ENCODE peak calls at places on chromosome 11, in ten cellular contexts. C, O, E, B, K, T, H, J, Z and N are unnamed samples.

GRCh38 chr11:66628061-66628603 is 10.4 kb upstream of the RBM4 start:
- DNase-seq in C (no peak), O (no peak), E (no peak), B (no peak), K (no peak), T (no peak), H (no peak), J (no peak), Z (no peak), N (no peak)

GRCh38 chr11:46889689-46890475 is 28.5 kb downstream of the LRP4 start:
- DNase-seq in C (peak; percentile 92), O (peak; percentile 64), E (peak; percentile 68), B (peak; percentile 62), K (peak; percentile 65), T (peak; percentile 60), H (peak; percentile 78), J (peak; percentile 78), Z (peak; percentile 36), N (peak; percentile 64)

GRCh38 chr11:65133724-65134123 is 595 bp downstream of the SYVN1 start:
- DNase-seq in C (peak; percentile 36), O (no peak), E (no peak), B (peak; percentile 21), K (no peak), T (no peak), H (no peak), J (peak; percentile 29), Z (no peak), N (no peak)

GRCh38 chr11:17473071-17473744 is 3.4 kb downstream of the ABCC8 start:
- DNase-seq in C (peak; percentile 77), O (peak; percentile 32), E (no peak), B (no peak), K (peak; percentile 52), T (no peak), H (no peak), J (peak; percentile 30), Z (no peak), N (peak; percentile 5)

GRCh38 chr11:107859459-107860239 is 1.1 kb upstream of the SLC35F2 start:
- DNase-seq in C (peak; percentile 61), O (peak; percentile 28), E (peak; percentile 6), B (no peak), K (no peak), T (no peak), H (peak; percentile 79), J (peak; percentile 25), Z (peak; percentile 5), N (no peak)

GRCh38 chr11:126443120-126443519 is 87.6 kb downstream of the ST3GAL4 start:
- DNase-seq in C (no peak), O (no peak), E (no peak), B (no peak), K (peak; percentile 70), T (no peak), H (no peak), J (no peak), Z (no peak), N (no peak)

GRCh38 chr11:117724104-117724503 is 72.9 kb downstream of the DSCAML1 start:
- DNase-seq in C (no peak), O (no peak), E (no peak), B (no peak), K (no peak), T (no peak), H (no peak), J (no peak), Z (no peak), N (no peak)

GRCh38 chr11:75565221-75565814 is 3.3 kb downstream of the SERPINH1 start:
- DNase-seq in C (peak; percentile 56), O (peak; percentile 55), E (no peak), B (no peak), K (no peak), T (no peak), H (peak; percentile 47), J (peak; percentile 88), Z (no peak), N (peak; percentile 64)

GRCh38 chr11:103483996-103484395 is 374.8 kb downstream of the DYNC2H1 start:
- DNase-seq in C (no peak), O (no peak), E (no peak), B (no peak), K (no peak), T (no peak), H (no peak), J (no peak), Z (no peak), N (no peak)

GRCh38 chr11:45079075-45079444 is 67.4 kb upstream of the PRDM11 start:
- DNase-seq in C (no peak), O (no peak), E (no peak), B (no peak), K (no peak), T (no peak), H (peak; percentile 24), J (peak; percentile 72), Z (no peak), N (no peak)

GRCh38 chr11:1546536-1547466 is 25.3 kb downstream of the DUSP8 start:
- DNase-seq in C (peak; percentile 66), O (no peak), E (no peak), B (peak; percentile 90), K (peak; percentile 70), T (no peak), H (peak; percentile 64), J (peak; percentile 39), Z (peak; percentile 64), N (no peak)

GRCh38 chr11:94740975-94741707 is 27.0 kb upstream of the AMOTL1 start:
- DNase-seq in C (peak; percentile 50), O (peak; percentile 77), E (no peak), B (peak; percentile 55), K (no peak), T (no peak), H (no peak), J (peak; percentile 77), Z (peak; percentile 16), N (peak; percentile 58)

GRCh38 chr11:95088946-95089619 is 563 bp upstream of the ENDOD1 start:
- DNase-seq in C (peak; percentile 68), O (no peak), E (no peak), B (no peak), K (no peak), T (no peak), H (no peak), J (no peak), Z (no peak), N (peak; percentile 77)

GRCh38 chr11:827146-827860 is 416 bp upstream of the CRACR2B start:
- DNase-seq in C (peak; percentile 91), O (no peak), E (no peak), B (no peak), K (no peak), T (no peak), H (peak; percentile 74), J (no peak), Z (no peak), N (no peak)

GRCh38 chr11:46977038-46977818 is 40.7 kb downstream of the CSTPP1 start:
- DNase-seq in C (no peak), O (no peak), E (no peak), B (peak; percentile 15), K (peak; percentile 53), T (no peak), H (no peak), J (peak; percentile 42), Z (peak; percentile 25), N (no peak)

GRCh38 chr11:58164990-58165389 is 23.9 kb upstream of the OR9Q2 start:
- DNase-seq in C (no peak), O (no peak), E (no peak), B (no peak), K (no peak), T (no peak), H (no peak), J (no peak), Z (no peak), N (no peak)

GRCh38 chr11:71178076-71178475 is 74.3 kb downstream of the SHANK2 start:
- DNase-seq in C (no peak), O (peak; percentile 85), E (no peak), B (no peak), K (no peak), T (no peak), H (no peak), J (peak; percentile 18), Z (no peak), N (no peak)

GRCh38 chr11:111205622-111206385 is 39.7 kb upstream of the POU2AF2 start:
- DNase-seq in C (no peak), O (peak; percentile 1), E (no peak), B (no peak), K (no peak), T (no peak), H (no peak), J (no peak), Z (no peak), N (no peak)

GRCh38 chr11:82714346-82715174 is 19.1 kb downstream of the FAM181B start:
- DNase-seq in C (no peak), O (no peak), E (no peak), B (no peak), K (no peak), T (no peak), H (no peak), J (no peak), Z (no peak), N (peak; percentile 9)

GRCh38 chr11:71256080-71256479 is 3.7 kb upstream of the SHANK2 start:
- DNase-seq in C (no peak), O (no peak), E (no peak), B (no peak), K (no peak), T (no peak), H (no peak), J (no peak), Z (no peak), N (no peak)

GRCh38 chr11:93288079-93288478 is 42.5 kb upstream of the DEUP1 start:
- DNase-seq in C (no peak), O (peak; percentile 23), E (no peak), B (no peak), K (no peak), T (no peak), H (no peak), J (no peak), Z (no peak), N (no peak)

GRCh38 chr11:11845066-11845465 is 3.3 kb downstream of the USP47 start:
- DNase-seq in C (peak; percentile 84), O (peak; percentile 95), E (no peak), B (no peak), K (no peak), T (no peak), H (no peak), J (no peak), Z (no peak), N (no peak)

GRCh38 chr11:111530091-111530490 is 10.4 kb upstream of the LAYN start:
- DNase-seq in C (no peak), O (peak; percentile 76), E (no peak), B (no peak), K (no peak), T (no peak), H (no peak), J (peak; percentile 68), Z (no peak), N (peak; percentile 97)

GRCh38 chr11:71454470-71455113 is 1.6 kb downstream of the NADSYN1 start:
- DNase-seq in C (peak; percentile 81), O (peak; percentile 59), E (peak; percentile 21), B (no peak), K (peak; percentile 2), T (peak; percentile 39), H (peak; percentile 68), J (no peak), Z (no peak), N (no peak)

GRCh38 chr11:113859665-113860064 is 15.7 kb downstream of the USP28 start:
- DNase-seq in C (no peak), O (peak; percentile 91), E (no peak), B (no peak), K (no peak), T (no peak), H (no peak), J (no peak), Z (no peak), N (no peak)

GRCh38 chr11:120652705-120653335 is 141.3 kb downstream of the GRIK4 start:
- DNase-seq in C (peak; percentile 11), O (no peak), E (no peak), B (no peak), K (no peak), T (no peak), H (no peak), J (peak; percentile 20), Z (no peak), N (peak; percentile 2)

GRCh38 chr11:69650081-69650831 is 9.3 kb downstream of the CCND1 start:
- DNase-seq in C (no peak), O (no peak), E (no peak), B (no peak), K (no peak), T (no peak), H (no peak), J (no peak), Z (no peak), N (no peak)

GRCh38 chr11:1310772-1311468 is 1.5 kb upstream of the TOLLIP start:
- DNase-seq in C (peak; percentile 68), O (no peak), E (peak; percentile 31), B (no peak), K (no peak), T (peak; percentile 27), H (no peak), J (no peak), Z (no peak), N (no peak)